ENCODE peak calls at places on chromosomes 1 and 21, in seven cellular contexts. I, O, Z, K, M, F and G are unnamed samples.

GRCh38 chr21:33690874-33691273 is 48.6 kb downstream of the ITSN1 start:
- DNase-seq in I (no peak), O (no peak), Z (no peak), K (no peak), M (no peak), F (no peak), G (no peak)

GRCh38 chr1:33022650-33023200 is 14.0 kb downstream of the AK2 start:
- DNase-seq in I (no peak), O (no peak), Z (no peak), K (no peak), M (no peak), F (no peak), G (no peak)

GRCh38 chr1:166974647-166975345 is 544 bp downstream of the ILDR2 start:
- DNase-seq in I (no peak), O (no peak), Z (no peak), K (no peak), M (no peak), F (no peak), G (no peak)

GRCh38 chr1:165075725-165076370 is 280.7 kb downstream of the LMX1A start:
- DNase-seq in I (peak; percentile 60), O (peak; percentile 22), Z (no peak), K (no peak), M (peak; percentile 18), F (peak; percentile 10), G (peak; percentile 41)

GRCh38 chr1:153443486-153443885 is 17.0 kb downstream of the S100A7 start:
- DNase-seq in I (no peak), O (no peak), Z (no peak), K (no peak), M (no peak), F (no peak), G (no peak)

GRCh38 chr1:229834230-229834629 is 208.2 kb downstream of the URB2 start:
- DNase-seq in I (no peak), O (no peak), Z (no peak), K (no peak), M (no peak), F (no peak), G (no peak)

GRCh38 chr21:30981403-30981802 is 56.9 kb downstream of the KRTAP19-8 start:
- DNase-seq in I (no peak), O (no peak), Z (no peak), K (no peak), M (no peak), F (no peak), G (no peak)

GRCh38 chr1:35558374-35559316 is 1.0 kb downstream of the NCDN start:
- DNase-seq in I (no peak), O (no peak), Z (no peak), K (no peak), M (no peak), F (no peak), G (no peak)

GRCh38 chr1:208105756-208106155 is 138.4 kb downstream of the PLXNA2 start:
- DNase-seq in I (peak; percentile 28), O (no peak), Z (no peak), K (no peak), M (no peak), F (no peak), G (no peak)

GRCh38 chr1:25782608-25783201 is 17.3 kb upstream of the SELENON start:
- DNase-seq in I (no peak), O (no peak), Z (no peak), K (no peak), M (no peak), F (no peak), G (no peak)

GRCh38 chr1:61727544-61727943 is 2.6 kb upstream of the TM2D1 start:
- DNase-seq in I (no peak), O (no peak), Z (no peak), K (no peak), M (no peak), F (no peak), G (no peak)

DNA sequence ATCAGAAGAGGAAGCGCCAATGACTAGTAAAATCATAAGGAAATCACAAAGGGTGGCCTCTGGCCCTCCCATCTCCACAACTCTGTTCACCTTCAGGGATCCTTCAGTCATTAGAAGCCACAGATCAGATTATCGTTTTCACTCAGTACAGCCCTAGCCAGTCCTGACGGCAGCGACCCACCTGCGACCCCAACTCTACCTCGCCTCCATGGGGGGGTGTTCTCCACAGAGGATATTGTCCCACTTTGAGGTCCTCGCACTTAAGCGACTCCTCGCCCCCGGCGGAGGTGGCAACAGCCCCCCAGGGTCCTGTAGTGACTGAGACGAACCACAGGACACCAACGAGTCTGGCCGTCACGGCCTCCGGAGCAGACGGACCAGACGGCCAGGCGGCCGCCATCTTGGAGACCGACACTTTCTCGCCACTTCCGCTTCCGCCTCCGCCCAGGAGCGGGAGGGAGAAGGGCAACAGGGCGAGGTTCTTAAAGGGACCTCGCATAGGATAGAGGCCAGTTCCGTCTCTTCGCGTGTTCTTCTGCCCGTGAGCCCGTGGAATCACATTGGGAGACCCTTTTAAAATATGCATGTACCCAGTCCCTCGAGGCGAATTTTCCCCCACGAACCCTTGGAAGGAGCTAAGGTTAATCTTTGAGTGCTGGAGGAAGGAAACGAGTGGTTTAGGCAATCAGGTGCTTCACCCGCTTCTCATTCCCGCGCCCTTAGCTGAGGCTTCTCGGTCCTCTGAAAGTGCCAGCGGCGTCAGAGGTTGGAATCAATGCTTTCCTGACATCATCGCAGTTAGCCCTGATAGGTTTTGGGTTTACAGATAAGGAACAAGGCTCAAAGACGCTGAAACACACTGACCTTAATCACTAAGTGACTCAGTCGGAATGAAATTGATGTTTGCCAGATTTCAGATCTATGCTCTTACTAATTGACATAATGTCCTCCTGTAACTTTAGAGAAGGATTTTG is at the start of gene TM2D1:
- DNase-seq in I (peak; percentile 90), O (peak; percentile 91), Z (peak; percentile 85), K (peak; percentile 50), M (peak; percentile 82), F (peak; percentile 86), G (peak; percentile 87)
- TF ChIP-seq CTCF in I (no peak), O (no peak), Z (no peak), K (no peak), M (peak; percentile 24), F (no peak), G (no peak)

GRCh38 chr1:28811766-28812668 is at the start of gene OPRD1:
- DNase-seq in I (no peak), O (no peak), Z (no peak), K (no peak), M (no peak), F (peak; percentile 12), G (peak; percentile 7)
- H3K4me3 ChIP-seq in I (no peak within 1 kb of the TSS), O (no peak within 1 kb of the TSS), Z (no peak within 1 kb of the TSS), K (no peak within 1 kb of the TSS), M (peak within 1 kb of the TSS; percentile 31), F (no peak within 1 kb of the TSS), G (no peak within 1 kb of the TSS)

GRCh38 chr1:79497193-79497773 is 490.8 kb upstream of the ADGRL4 start:
- DNase-seq in I (peak; percentile 69), O (peak; percentile 57), Z (no peak), K (no peak), M (peak; percentile 3), F (peak; percentile 29), G (peak; percentile 54)
- TF ChIP-seq CTCF in I (peak; percentile 88), O (peak; percentile 99), Z (peak; percentile 92), K (peak; percentile 70), M (peak; percentile 56), F (peak; percentile 97), G (peak; percentile 99)

GRCh38 chr1:12085643-12086260 is 22.6 kb downstream of the TNFRSF8 start:
- DNase-seq in I (no peak), O (no peak), Z (no peak), K (no peak), M (no peak), F (no peak), G (no peak)

GRCh38 chr1:12087797-12088314 is 24.8 kb downstream of the TNFRSF8 start:
- DNase-seq in I (peak; percentile 9), O (no peak), Z (no peak), K (no peak), M (no peak), F (peak; percentile 20), G (no peak)

GRCh38 chr1:12091191-12091590 is 28.1 kb downstream of the TNFRSF8 start:
- DNase-seq in I (no peak), O (no peak), Z (no peak), K (no peak), M (no peak), F (no peak), G (no peak)

GRCh38 chr1:12090326-12090725 is 27.2 kb downstream of the TNFRSF8 start:
- DNase-seq in I (no peak), O (no peak), Z (no peak), K (no peak), M (no peak), F (no peak), G (no peak)

GRCh38 chr1:12088607-12089006 is 25.5 kb downstream of the TNFRSF8 start:
- DNase-seq in I (no peak), O (no peak), Z (no peak), K (no peak), M (no peak), F (no peak), G (no peak)
- H3K4me3 ChIP-seq in I (no peak overlapping the region), O (no peak overlapping the region), Z (no peak overlapping the region), K (no peak overlapping the region), M (no peak overlapping the region), F (no peak overlapping the region), G (no peak overlapping the region)

GRCh38 chr1:170881268-170882265 is 53.8 kb upstream of the MROH9 start:
- DNase-seq in I (peak; percentile 79), O (peak; percentile 36), Z (no peak), K (no peak), M (no peak), F (peak; percentile 25), G (peak; percentile 73)
- TF ChIP-seq CTCF in I (peak; percentile 70), O (peak; percentile 50), Z (peak; percentile 46), K (peak; percentile 47), M (peak; percentile 63), F (peak; percentile 49), G (peak; percentile 60)

GRCh38 chr1:29238601-29238964 is 2.3 kb downstream of the PTPRU start:
- DNase-seq in I (no peak), O (peak; percentile 34), Z (no peak), K (no peak), M (peak; percentile 25), F (no peak), G (no peak)
- H3K4me3 ChIP-seq in I (peak overlapping the region; percentile 56), O (peak overlapping the region; percentile 67), Z (peak overlapping the region; percentile 87), K (peak overlapping the region; percentile 77), M (peak overlapping the region; percentile 99), F (no peak overlapping the region), G (no peak overlapping the region)